ENCODE peak calls at places on chromosome X, in six cellular contexts. Y is LoVo, V is AG09319, L is AG04450, F is progenitor cell of endocrine pancreas, E is HFF-Myc. P is an unnamed sample.

GRCh38 chrX:7147431-7147977 is at the start of gene STS:
- DNase-seq in Y (no peak), V (no peak), L (no peak), F (peak), E (no peak), P (peak)

GRCh38 chrX:2177541-2177940 is 323.2 kb downstream of the DHRSX start:
- DNase-seq in Y (no peak), V (no peak), L (no peak), F (no peak), E (no peak), P (no peak)

GRCh38 chrX:18594079-18594478 is 77.8 kb downstream of the RS1 start:
- DNase-seq in Y (no peak), V (no peak), L (no peak), F (no peak), E (no peak), P (no peak)

GRCh38 chrX:78652971-78653822 is 5.9 kb downstream of the RTL3 start:
- DNase-seq in Y (no peak), V (no peak), L (no peak), F (no peak), E (peak), P (no peak)

GRCh38 chrX:9557508-9557907 is 92.7 kb downstream of the TBL1X start:
- DNase-seq in Y (no peak), V (no peak), L (no peak), F (no peak), E (no peak), P (no peak)

GRCh38 chrX:107480272-107480671 is 30.8 kb downstream of the FRMPD3 start:
- DNase-seq in Y (no peak), V (no peak), L (no peak), F (no peak), E (no peak), P (no peak)

GRCh38 chrX:130415201-130415600 is 13.4 kb downstream of the RBMX2 start:
- DNase-seq in Y (no peak), V (no peak), L (no peak), F (no peak), E (no peak), P (no peak)

GRCh38 chrX:37701588-37701987 is 16.0 kb downstream of the XK start:
- DNase-seq in Y (no peak), V (no peak), L (no peak), F (no peak), E (no peak), P (no peak)

GRCh38 chrX:39018526-39018925 is 217.3 kb downstream of the MID1IP1 start:
- DNase-seq in Y (no peak), V (no peak), L (no peak), F (no peak), E (no peak), P (no peak)

GRCh38 chrX:74546984-74547383 is 67.4 kb downstream of the RLIM start:
- DNase-seq in Y (no peak), V (no peak), L (no peak), F (no peak), E (no peak), P (no peak)

GRCh38 chrX:107878106-107878505 is 52.4 kb downstream of the MID2 start:
- DNase-seq in Y (no peak), V (no peak), L (no peak), F (no peak), E (no peak), P (no peak)

GRCh38 chrX:20432048-20432447 is 165.3 kb upstream of the RPS6KA3 start:
- DNase-seq in Y (no peak), V (no peak), L (no peak), F (no peak), E (peak), P (no peak)

GRCh38 chrX:19017271-19017670 is 33.4 kb upstream of the PHKA2 start:
- DNase-seq in Y (peak), V (no peak), L (no peak), F (no peak), E (no peak), P (no peak)

GRCh38 chrX:155094468-155095061 is 23.3 kb downstream of the BRCC3 start:
- DNase-seq in Y (peak), V (no peak), L (no peak), F (no peak), E (no peak), P (no peak)

GRCh38 chrX:72666451-72666850 is 47.7 kb downstream of the PHKA1 start:
- DNase-seq in Y (no peak), V (no peak), L (no peak), F (no peak), E (no peak), P (no peak)

GRCh38 chrX:46704767-46705386 is 54.0 kb downstream of the SLC9A7 start:
- DNase-seq in Y (no peak), V (no peak), L (no peak), F (no peak), E (no peak), P (no peak)

GRCh38 chrX:107421337-107421736 is 28.1 kb upstream of the FRMPD3 start:
- DNase-seq in Y (no peak), V (no peak), L (no peak), F (no peak), E (no peak), P (no peak)

GRCh38 chrX:120262781-120263719 is 12.4 kb downstream of the ZBTB33 start:
- DNase-seq in Y (no peak), V (no peak), L (no peak), F (no peak), E (no peak), P (no peak)

GRCh38 chrX:72714471-72714916 is 388 bp upstream of the PHKA1 start:
- DNase-seq in Y (peak), V (peak), L (peak), F (peak), E (no peak), P (no peak)

GRCh38 chrX:150158554-150159332 is 204.4 kb upstream of the MAMLD1 start:
- DNase-seq in Y (no peak), V (no peak), L (no peak), F (no peak), E (no peak), P (no peak)

GRCh38 chrX:14095702-14096101 is 66.0 kb upstream of the GEMIN8 start:
- DNase-seq in Y (peak), V (peak), L (peak), F (peak), E (peak), P (peak)

GRCh38 chrX:87310780-87311179 is 206.8 kb upstream of the KLHL4 start:
- DNase-seq in Y (no peak), V (no peak), L (no peak), F (no peak), E (no peak), P (no peak)

GRCh38 chrX:84729809-84730208 is 227.6 kb upstream of the HDX start:
- DNase-seq in Y (peak), V (peak), L (no peak), F (no peak), E (no peak), P (no peak)

GRCh38 chrX:42290608-42291007 is 367.3 kb upstream of the CASK start:
- DNase-seq in Y (no peak), V (no peak), L (no peak), F (no peak), E (no peak), P (no peak)

GRCh38 chrX:73916931-73917657 is 354.1 kb downstream of the CHIC1 start:
- DNase-seq in Y (peak), V (peak), L (peak), F (no peak), E (peak), P (no peak)

GRCh38 chrX:139929876-139930275 is 3.0 kb downstream of the ATP11C start:
- DNase-seq in Y (no peak), V (no peak), L (no peak), F (no peak), E (no peak), P (no peak)

GRCh38 chrX:154373340-154374306 is 811 bp downstream of the FLNA start:
- DNase-seq in Y (peak), V (peak), L (peak), F (peak), E (no peak), P (no peak)

GRCh38 chrX:74465424-74465823 is 44.1 kb downstream of the SLC16A2 start:
- DNase-seq in Y (no peak), V (no peak), L (no peak), F (no peak), E (no peak), P (no peak)

GRCh38 chrX:18047440-18047940 is 173.2 kb downstream of the BEND2 start:
- DNase-seq in Y (no peak), V (no peak), L (no peak), F (no peak), E (no peak), P (no peak)

GRCh38 chrX:130086414-130087207 is 23.7 kb downstream of the ELF4 start:
- DNase-seq in Y (no peak), V (no peak), L (no peak), F (no peak), E (no peak), P (no peak)

GRCh38 chrX:134338527-134338926 is 101.5 kb downstream of the CCDC160 start:
- DNase-seq in Y (no peak), V (no peak), L (no peak), F (no peak), E (no peak), P (no peak)

P was measured in mesothelial cell of epicardium.